ENCODE peak calls at places on chromosomes 11 and 22, in ten cellular contexts. N is GM12878, U is stomach, Y is esophagus squamous epithelium, C is adrenal gland, M is lung, E is heart right ventricle, L is small intestine, V is right atrium auricular region, O is IMR-90. P is an unnamed sample.

GRCh38 chr11:82867495-82868082 is 32.6 kb downstream of the PRCP start:
- DNase-seq in E (no peak), C (peak; percentile 79), U (peak; percentile 79), Y (peak; percentile 44), L (peak; percentile 70), M (peak; percentile 80), N (peak; percentile 26), V (peak; percentile 92), O (peak; percentile 76), P (peak; percentile 68)

GRCh38 chr11:86482684-86483083 is 108.0 kb downstream of the CCDC81 start:
- DNase-seq in M (no peak), E (no peak), O (no peak), V (no peak), U (no peak), L (no peak), Y (no peak), N (no peak), C (no peak), P (no peak)

GRCh38 chr22:46803936-46804335 is 41.5 kb downstream of the TBC1D22A start:
- DNase-seq in L (no peak), C (no peak), E (no peak), N (no peak), O (no peak), M (no peak), Y (no peak), U (no peak), V (no peak), P (no peak)

GRCh38 chr11:416051-416756 is 1.4 kb upstream of the SIGIRR start:
- DNase-seq in L (no peak), C (no peak), E (no peak), Y (no peak), U (no peak), N (no peak), O (no peak), M (no peak), V (no peak), P (no peak)

GRCh38 chr11:60155928-60156327 is 27.0 kb downstream of the MS4A6A start:
- DNase-seq in O (no peak), Y (no peak), U (no peak), E (no peak), L (no peak), N (no peak), M (no peak), C (no peak), V (no peak), P (no peak)

GRCh38 chr22:22710719-22711531 is 66.5 kb downstream of the GGTLC2 start:
- DNase-seq in U (peak; percentile 74), N (no peak), Y (no peak), L (peak; percentile 60), C (peak; percentile 59), O (peak; percentile 17), M (peak; percentile 69), E (peak; percentile 65), V (peak; percentile 58), P (peak; percentile 70)

GRCh38 chr11:74696932-74697687 is 34.1 kb downstream of the CHRDL2 start:
- DNase-seq in V (peak; percentile 93), U (peak; percentile 77), N (no peak), C (peak; percentile 79), Y (no peak), L (peak; percentile 5), E (peak; percentile 83), O (peak; percentile 96), M (peak; percentile 83), P (no peak)

GRCh38 chr11:79963886-79964660 is 523.2 kb upstream of the TENM4 start:
- DNase-seq in U (no peak), N (no peak), V (no peak), M (no peak), L (no peak), O (no peak), Y (no peak), E (no peak), C (no peak), P (no peak)

GRCh38 chr11:85831050-85831449 is 20.1 kb upstream of the SYTL2 start:
- DNase-seq in E (no peak), U (no peak), N (no peak), V (no peak), Y (no peak), L (no peak), C (no peak), O (no peak), M (no peak), P (no peak)

GRCh38 chr11:126384053-126384335 is 28.5 kb downstream of the ST3GAL4 start:
- DNase-seq in L (no peak), O (no peak), M (no peak), Y (no peak), U (no peak), C (no peak), V (no peak), E (no peak), N (no peak), P (no peak)

GRCh38 chr11:104148696-104149095 is 15.3 kb downstream of the PDGFD start:
- DNase-seq in U (no peak), O (no peak), L (no peak), M (no peak), C (no peak), Y (no peak), E (no peak), N (no peak), V (no peak), P (no peak)

GRCh38 chr11:79440451-79441158 is at the start of gene TENM4:
- DNase-seq in U (peak; percentile 56), Y (no peak), O (peak; percentile 92), N (no peak), M (no peak), L (no peak), V (no peak), E (peak; percentile 59), C (peak; percentile 84), P (no peak)

GRCh38 chr11:63998558-63999348 is 12.5 kb downstream of the OTUB1 start:
- DNase-seq in V (no peak), M (no peak), Y (no peak), E (no peak), U (peak; percentile 65), C (no peak), L (no peak), N (no peak), O (no peak), P (no peak)

GRCh38 chr11:63999349-64000025 is 13.2 kb downstream of the OTUB1 start:
- DNase-seq in M (peak; percentile 42), V (no peak), C (peak; percentile 42), N (no peak), Y (no peak), O (no peak), U (peak; percentile 85), E (peak; percentile 55), L (peak; percentile 48), P (peak; percentile 48)

GRCh38 chr11:63996512-63996911 is 10.3 kb downstream of the OTUB1 start:
- DNase-seq in Y (no peak), E (no peak), U (no peak), N (no peak), L (no peak), C (no peak), V (no peak), M (no peak), O (no peak), P (no peak)

GRCh38 chr11:63997801-63998332 is 11.6 kb downstream of the OTUB1 start:
- DNase-seq in L (no peak), U (no peak), V (no peak), N (no peak), M (no peak), O (no peak), C (no peak), E (no peak), Y (no peak), P (no peak)

DNA sequence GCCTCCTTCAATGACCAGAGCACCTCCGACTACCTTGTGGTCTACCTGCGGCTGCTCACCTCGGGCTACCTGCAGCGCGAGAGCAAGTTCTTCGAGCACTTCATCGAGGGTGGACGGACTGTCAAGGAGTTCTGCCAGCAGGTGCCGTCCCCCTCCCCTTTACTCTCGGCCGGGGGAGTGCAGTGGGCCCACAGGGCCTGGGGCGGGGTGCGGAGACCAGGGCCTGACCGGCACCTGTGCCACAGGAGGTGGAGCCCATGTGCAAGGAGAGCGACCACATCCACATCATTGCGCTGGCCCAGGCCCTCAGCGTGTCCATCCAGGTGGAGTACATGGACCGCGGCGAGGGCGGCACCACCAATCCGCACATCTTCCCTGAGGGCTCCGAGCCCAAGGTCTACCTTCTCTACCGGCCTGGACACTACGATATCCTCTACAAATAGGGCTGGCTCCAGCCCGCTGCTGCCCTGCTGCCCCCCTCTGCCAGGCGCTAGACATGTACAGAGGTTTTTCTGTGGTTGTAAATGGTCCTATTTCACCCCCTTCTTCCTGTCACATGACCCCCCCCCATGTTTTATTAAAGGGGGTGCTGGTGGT is 11.0 kb downstream of the OTUB1 start:
- DNase-seq in L (no peak), V (no peak), Y (no peak), M (no peak), E (no peak), U (no peak), N (no peak), O (no peak), C (no peak), P (no peak)
- H3K27ac ChIP-seq in L (no peak overlapping the region), V (no peak overlapping the region), Y (no peak overlapping the region), M (no peak overlapping the region), E (no peak overlapping the region), U (no peak overlapping the region), N (no peak overlapping the region), O (no peak overlapping the region), C (no peak overlapping the region), P (no peak overlapping the region)

DNA sequence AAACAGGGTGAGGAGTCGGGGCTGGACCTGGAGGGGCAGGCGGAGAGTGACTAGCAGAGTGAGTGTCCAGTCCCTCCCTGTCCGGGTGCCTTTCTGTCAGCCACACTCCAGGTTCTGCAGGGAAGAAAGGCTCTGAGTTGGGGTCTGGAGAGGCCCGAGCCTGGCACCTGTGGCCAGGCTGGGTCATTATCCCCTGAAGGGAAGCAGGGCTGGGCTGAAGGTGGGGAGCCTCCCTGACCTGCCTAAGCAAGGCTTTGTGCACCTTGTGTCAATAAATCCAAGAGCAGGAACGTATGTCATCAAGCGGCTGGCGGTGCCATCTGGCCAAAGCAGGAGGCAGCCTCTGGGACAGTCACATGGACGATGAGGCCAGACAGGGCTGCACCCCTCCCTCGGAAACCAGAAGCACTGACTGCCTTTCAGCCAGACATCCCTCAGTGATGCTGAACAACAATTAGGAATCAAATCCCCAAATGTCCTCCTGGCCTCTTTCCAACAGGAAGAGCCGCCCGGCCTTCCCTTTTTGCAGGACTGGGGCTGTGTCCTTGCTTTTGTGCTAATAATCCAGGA is 73.9 kb upstream of the FGF3 start:
- DNase-seq in E (no peak), C (peak; percentile 58), N (no peak), Y (no peak), M (no peak), L (peak; percentile 54), U (peak; percentile 50), O (no peak), V (no peak), P (no peak)
- H3K4me3 ChIP-seq in E (no peak overlapping the region), C (no peak overlapping the region), N (no peak overlapping the region), Y (no peak overlapping the region), M (no peak overlapping the region), L (no peak overlapping the region), U (no peak overlapping the region), O (no peak overlapping the region), V (no peak overlapping the region), P (no peak overlapping the region)

GRCh38 chr22:39439170-39439569 is 17.6 kb upstream of the MGAT3 start:
- DNase-seq in L (peak; percentile 83), U (no peak), Y (no peak), E (no peak), N (no peak), V (no peak), M (no peak), C (no peak), O (peak; percentile 76), P (no peak)
- H3K4me1 ChIP-seq in L (peaks cover 4% of the 10 kb centered on the region), U (peaks cover 7% of the 10 kb centered on the region), Y (peaks cover 5% of the 10 kb centered on the region), E (peaks cover 18% of the 10 kb centered on the region), N (peaks cover 42% of the 10 kb centered on the region), V (peaks cover 34% of the 10 kb centered on the region), M (peaks cover 4% of the 10 kb centered on the region), C (peaks cover 34% of the 10 kb centered on the region), O (peaks cover 4% of the 10 kb centered on the region), P (peaks cover 7% of the 10 kb centered on the region)

GRCh38 chr11:62842171-62842717 is 2.9 kb upstream of the WDR74 start:
- DNase-seq in V (peak; percentile 61), N (no peak), L (no peak), Y (no peak), E (peak; percentile 28), C (peak; percentile 43), U (peak; percentile 27), M (no peak), O (no peak), P (no peak)
- H3K27ac ChIP-seq in V (peak overlapping the region; percentile 97), N (peak overlapping the region; percentile 98), L (peak overlapping the region; percentile 93), Y (peak overlapping the region; percentile 99), E (peak overlapping the region; percentile 98), C (peak overlapping the region; percentile 99), U (peak overlapping the region; percentile 96), M (peak overlapping the region; percentile 90), O (peak overlapping the region; percentile 97), P (peak overlapping the region; percentile 99)